ENCODE peak calls at places on chromosomes 1 and 21, in nine cellular contexts. Q is fibroblast of mammary gland, V is heart left ventricle, T is AG10803, J is brain microvascular endothelial cell, U is lower leg skin, L is left ventricle myocardium inferior, Z is thyroid gland, I is HFF-Myc. F is an unnamed sample.
A peak's percentile ranks its signal among the peaks of the same experiment; 100 is the strongest.

GRCh38 chr1:247084771-247085170 is 6.2 kb upstream of the ZNF670 start:
- DNase-seq in Q (no peak), Z (no peak), U (no peak), I (no peak), L (no peak), J (no peak), T (no peak), V (no peak), F (no peak)

GRCh38 chr1:54357967-54358366 is 48.2 kb downstream of the SSBP3 start:
- DNase-seq in T (no peak), L (no peak), Q (no peak), Z (peak; percentile 76), U (no peak), I (no peak), V (no peak), J (no peak), F (no peak)

GRCh38 chr1:240149488-240150094 is 57.9 kb downstream of the FMN2 start:
- DNase-seq in U (no peak), V (no peak), T (peak; percentile 53), I (no peak), L (no peak), J (peak; percentile 32), Z (no peak), Q (peak; percentile 48), F (peak; percentile 43)

GRCh38 chr1:20885121-20885520 is 98.0 kb upstream of the HP1BP3 start:
- DNase-seq in Q (peak; percentile 46), V (no peak), I (no peak), U (no peak), J (peak; percentile 49), L (no peak), T (no peak), Z (no peak), F (peak; percentile 33)

GRCh38 chr1:16026723-16027484 is 5.1 kb downstream of the CLCNKA start:
- DNase-seq in T (no peak), V (no peak), Q (no peak), I (peak; percentile 24), Z (peak; percentile 57), U (no peak), L (no peak), J (no peak), F (peak; percentile 16)

GRCh38 chr1:231625975-231626534 is 535 bp upstream of the DISC1 start:
- DNase-seq in L (no peak), T (no peak), J (no peak), Q (no peak), V (no peak), I (no peak), Z (no peak), U (no peak), F (no peak)

GRCh38 chr1:220884109-220884980 is 5.1 kb downstream of the HLX start:
- DNase-seq in U (no peak), T (no peak), Q (no peak), V (no peak), L (no peak), Z (no peak), J (peak; percentile 18), I (no peak), F (no peak)

GRCh38 chr1:156750191-156750931 is 1.1 kb downstream of the HDGF start:
- DNase-seq in I (no peak), Q (peak; percentile 58), V (no peak), T (peak; percentile 46), J (no peak), Z (peak; percentile 58), L (no peak), U (no peak), F (peak; percentile 31)

GRCh38 chr1:59733443-59734141 is 81.2 kb upstream of the HOOK1 start:
- DNase-seq in J (no peak), I (no peak), U (peak; percentile 70), Z (no peak), T (peak; percentile 61), L (no peak), Q (peak; percentile 25), V (no peak), F (peak; percentile 50)

GRCh38 chr21:20570824-20571232 is 427.4 kb upstream of the NCAM2 start:
- DNase-seq in I (no peak), U (no peak), L (no peak), V (no peak), T (no peak), Q (no peak), J (no peak), Z (no peak), F (no peak)

GRCh38 chr1:42152907-42153597 is at the start of gene GUCA2B:
- DNase-seq in Q (no peak), U (peak; percentile 78), T (no peak), Z (no peak), J (no peak), L (no peak), I (no peak), V (no peak), F (no peak)

GRCh38 chr1:16971330-16972209 is 8.8 kb downstream of the MFAP2 start:
- DNase-seq in U (no peak), Z (no peak), L (no peak), V (no peak), I (no peak), J (no peak), T (no peak), Q (peak; percentile 60), F (peak; percentile 72)

GRCh38 chr1:151537112-151537511 is 3.0 kb upstream of the TUFT1 start:
- DNase-seq in U (peak; percentile 63), L (no peak), I (peak; percentile 75), J (peak; percentile 97), Z (no peak), Q (peak; percentile 97), V (no peak), T (peak; percentile 95), F (peak; percentile 99)

GRCh38 chr21:35023396-35024070 is 25.6 kb downstream of the RUNX1 start:
- DNase-seq in I (no peak), V (no peak), L (no peak), Q (no peak), U (peak; percentile 50), J (no peak), T (no peak), Z (no peak), F (no peak)

GRCh38 chr1:32647308-32648134 is 2.8 kb downstream of the ZBTB8OS start:
- DNase-seq in T (no peak), J (no peak), U (no peak), L (no peak), Q (peak; percentile 46), I (no peak), V (no peak), Z (no peak), F (no peak)

GRCh38 chr1:67430358-67431155 is at the start of gene SERBP1:
- DNase-seq in U (peak; percentile 99), T (peak; percentile 92), L (peak; percentile 96), Z (peak; percentile 98), J (peak; percentile 95), Q (peak; percentile 94), V (peak; percentile 96), I (peak; percentile 92), F (peak; percentile 96)
- TF ChIP-seq CTCF in U (no peak), T (no peak), L (no peak), Z (no peak), J (no peak), Q (no peak), V (no peak), I (no peak), F (no peak)

GRCh38 chr1:10664251-10664650 is 132.2 kb downstream of the CASZ1 start:
- DNase-seq in J (no peak), Q (no peak), U (no peak), V (no peak), Z (no peak), T (no peak), L (peak; percentile 61), I (no peak), F (no peak)

GRCh38 chr1:10665226-10665625 is 131.2 kb downstream of the CASZ1 start:
- DNase-seq in V (no peak), U (no peak), Q (no peak), I (no peak), L (no peak), J (no peak), T (no peak), Z (no peak), F (no peak)

GRCh38 chr1:10662090-10662688 is 134.3 kb downstream of the CASZ1 start:
- DNase-seq in Q (no peak), U (no peak), J (no peak), V (no peak), L (no peak), T (no peak), Z (no peak), I (no peak), F (no peak)

GRCh38 chr1:10662824-10663667 is 133.4 kb downstream of the CASZ1 start:
- DNase-seq in I (no peak), L (no peak), T (no peak), Q (no peak), V (no peak), Z (no peak), U (no peak), J (no peak), F (no peak)

GRCh38 chr1:10663668-10664035 is 132.8 kb downstream of the CASZ1 start:
- DNase-seq in Q (no peak), I (no peak), L (peak; percentile 61), U (no peak), J (peak; percentile 12), Z (peak; percentile 43), V (peak; percentile 65), T (peak; percentile 11), F (peak; percentile 34)
- H3K4me3 ChIP-seq in Q (no peak overlapping the region), I (no peak overlapping the region), L (peak overlapping the region; percentile 30), U (no peak overlapping the region), J (no peak overlapping the region), Z (no peak overlapping the region), V (no peak overlapping the region), T (no peak overlapping the region), F (no peak overlapping the region)

DNA sequence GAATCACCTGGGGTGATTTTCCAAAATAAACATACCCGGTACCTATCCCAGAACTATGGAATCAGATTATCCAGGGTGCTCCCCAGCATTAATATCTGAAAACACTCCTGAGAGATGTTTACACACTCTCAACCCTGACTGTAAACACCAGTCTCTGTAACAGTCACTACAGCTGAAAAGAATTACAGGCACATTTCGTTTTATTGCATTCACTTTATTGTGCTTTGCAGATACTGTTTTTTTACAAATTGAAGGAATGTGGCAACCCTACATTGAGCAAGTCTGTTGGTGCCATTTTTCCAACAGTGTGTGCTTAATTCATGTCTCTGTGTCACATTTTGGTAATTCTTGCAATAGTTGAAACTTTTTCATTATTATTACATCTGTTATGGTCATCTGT is 31.8 kb downstream of the HSF2BP start:
- DNase-seq in U (no peak), Z (no peak), I (no peak), L (no peak), J (no peak), V (no peak), Q (no peak), T (peak; percentile 56), F (no peak)
- TF ChIP-seq CTCF in U (no peak), Z (no peak), I (no peak), L (no peak), J (no peak), V (no peak), Q (no peak), T (no peak), F (no peak)

DNA sequence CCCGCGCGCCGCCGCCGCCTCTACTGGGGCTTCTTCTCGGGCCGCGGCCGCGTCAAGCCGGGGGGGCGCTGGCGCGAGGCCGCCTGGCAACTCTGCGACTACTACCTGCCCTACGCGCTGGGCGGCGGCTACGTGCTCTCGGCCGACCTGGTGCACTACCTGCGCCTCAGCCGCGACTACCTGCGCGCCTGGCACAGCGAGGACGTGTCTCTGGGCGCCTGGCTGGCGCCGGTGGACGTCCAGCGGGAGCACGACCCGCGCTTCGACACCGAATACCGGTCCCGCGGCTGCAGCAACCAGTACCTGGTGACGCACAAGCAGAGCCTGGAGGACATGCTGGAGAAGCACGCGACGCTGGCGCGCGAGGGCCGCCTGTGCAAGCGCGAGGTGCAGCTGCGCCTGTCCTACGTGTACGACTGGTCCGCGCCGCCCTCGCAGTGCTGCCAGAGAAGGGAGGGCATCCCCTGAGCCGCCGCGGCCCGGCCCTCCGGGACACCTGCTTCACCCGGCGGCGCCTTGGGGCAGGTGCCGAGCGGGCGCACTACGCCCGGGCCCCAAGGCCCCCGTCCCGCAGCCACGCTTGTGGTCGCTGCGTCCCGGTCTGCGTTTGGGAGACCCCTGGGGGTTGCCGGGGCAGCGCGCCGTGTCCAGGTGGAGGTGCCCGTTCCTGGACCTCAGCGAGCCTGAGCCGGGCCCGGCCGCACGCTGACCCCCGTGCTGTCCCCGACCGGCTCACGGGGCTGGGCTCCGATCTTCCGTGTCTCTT is 947 bp downstream of the B3GALT6 start:
- DNase-seq in Q (no peak), L (no peak), U (no peak), V (no peak), I (no peak), J (no peak), T (no peak), Z (no peak), F (no peak)
- H3K4me3 ChIP-seq in Q (no peak overlapping the region), L (peak overlapping the region; percentile 65), U (no peak overlapping the region), V (no peak overlapping the region), I (peak overlapping the region; percentile 31), J (no peak overlapping the region), T (peak overlapping the region; percentile 7), Z (no peak overlapping the region), F (no peak overlapping the region)

F was measured in cardiac fibroblast.